ENCODE peak calls at places on chromosomes 4 and X, in ten cellular contexts. One of them, this sample, is unnamed.

GRCh38 chr4:83118869-83119268 is 4.3 kb upstream of the PLAC8 start:
- DNase-seq in AML-193: no peak
- DNase-seq in activated T-cell treated with anti-CD3 and anti-CD28 coated beads, Interleukin-2, amount 50 U/mL, for 1 hour: no peak
- DNase-seq in EH: peak
- DNase-seq in K562: no peak
- DNase-seq in GM23248: no peak
- DNase-seq in stimulated activated naive B cell treated with anti-CD40 and anti-IgM and Interleukin-4, amounts not matched to agents 10 μg/mL and 1 μg/mL and 100 μg/mL, for 72 hours: no peak
- DNase-seq in sigmoid colon: no peak
- DNase-seq in A549: no peak
- DNase-seq in naive B cell: no peak
- DNase-seq in this sample: no peak

GRCh38 chr4:157768419-157768818 is 404.4 kb downstream of the GASK1B start:
- DNase-seq in sigmoid colon: no peak
- DNase-seq in A549: no peak
- DNase-seq in GM23248: no peak
- DNase-seq in naive B cell: no peak
- DNase-seq in EH: no peak
- DNase-seq in AML-193: no peak
- DNase-seq in stimulated activated naive B cell treated with anti-CD40 and anti-IgM and Interleukin-4, amounts not matched to agents 10 μg/mL and 1 μg/mL and 100 μg/mL, for 72 hours: no peak
- DNase-seq in activated T-cell treated with anti-CD3 and anti-CD28 coated beads, Interleukin-2, amount 50 U/mL, for 1 hour: no peak
- DNase-seq in K562: no peak
- DNase-seq in this sample: no peak

GRCh38 chrX:107878106-107878505 is 52.4 kb downstream of the MID2 start:
- DNase-seq in A549: no peak
- DNase-seq in EH: peak
- DNase-seq in activated T-cell treated with anti-CD3 and anti-CD28 coated beads, Interleukin-2, amount 50 U/mL, for 1 hour: no peak
- DNase-seq in K562: no peak
- DNase-seq in sigmoid colon: no peak
- DNase-seq in naive B cell: no peak
- DNase-seq in GM23248: no peak
- DNase-seq in stimulated activated naive B cell treated with anti-CD40 and anti-IgM and Interleukin-4, amounts not matched to agents 10 μg/mL and 1 μg/mL and 100 μg/mL, for 72 hours: no peak
- DNase-seq in AML-193: no peak
- DNase-seq in this sample: no peak

GRCh38 chrX:39814391-39814790 is 283.4 kb downstream of the BCOR start:
- DNase-seq in K562: peak
- DNase-seq in AML-193: peak
- DNase-seq in EH: peak
- DNase-seq in activated T-cell treated with anti-CD3 and anti-CD28 coated beads, Interleukin-2, amount 50 U/mL, for 1 hour: peak
- DNase-seq in stimulated activated naive B cell treated with anti-CD40 and anti-IgM and Interleukin-4, amounts not matched to agents 10 μg/mL and 1 μg/mL and 100 μg/mL, for 72 hours: no peak
- DNase-seq in sigmoid colon: no peak
- DNase-seq in naive B cell: no peak
- DNase-seq in A549: peak
- DNase-seq in GM23248: peak
- DNase-seq in this sample: no peak

GRCh38 chr4:37522996-37523395 is 163.2 kb downstream of the RELL1 start:
- DNase-seq in EH: peak
- DNase-seq in activated T-cell treated with anti-CD3 and anti-CD28 coated beads, Interleukin-2, amount 50 U/mL, for 1 hour: no peak
- DNase-seq in K562: no peak
- DNase-seq in AML-193: no peak
- DNase-seq in naive B cell: no peak
- DNase-seq in A549: no peak
- DNase-seq in sigmoid colon: no peak
- DNase-seq in GM23248: peak
- DNase-seq in stimulated activated naive B cell treated with anti-CD40 and anti-IgM and Interleukin-4, amounts not matched to agents 10 μg/mL and 1 μg/mL and 100 μg/mL, for 72 hours: no peak
- DNase-seq in this sample: no peak

GRCh38 chr4:76702440-76703122 is 195.4 kb downstream of the SOWAHB start:
- DNase-seq in K562: no peak
- DNase-seq in AML-193: no peak
- DNase-seq in stimulated activated naive B cell treated with anti-CD40 and anti-IgM and Interleukin-4, amounts not matched to agents 10 μg/mL and 1 μg/mL and 100 μg/mL, for 72 hours: no peak
- DNase-seq in EH: no peak
- DNase-seq in naive B cell: no peak
- DNase-seq in GM23248: no peak
- DNase-seq in activated T-cell treated with anti-CD3 and anti-CD28 coated beads, Interleukin-2, amount 50 U/mL, for 1 hour: no peak
- DNase-seq in sigmoid colon: no peak
- DNase-seq in A549: no peak
- DNase-seq in this sample: no peak

GRCh38 chrX:17719651-17720050 is 17.6 kb upstream of the SCML1 start:
- DNase-seq in stimulated activated naive B cell treated with anti-CD40 and anti-IgM and Interleukin-4, amounts not matched to agents 10 μg/mL and 1 μg/mL and 100 μg/mL, for 72 hours: no peak
- DNase-seq in GM23248: no peak
- DNase-seq in naive B cell: no peak
- DNase-seq in activated T-cell treated with anti-CD3 and anti-CD28 coated beads, Interleukin-2, amount 50 U/mL, for 1 hour: no peak
- DNase-seq in AML-193: no peak
- DNase-seq in sigmoid colon: no peak
- DNase-seq in EH: no peak
- DNase-seq in K562: no peak
- DNase-seq in A549: no peak
- DNase-seq in this sample: no peak

GRCh38 chr4:55615008-55615407 is 21.1 kb downstream of the NMU start:
- DNase-seq in A549: no peak
- DNase-seq in sigmoid colon: no peak
- DNase-seq in AML-193: no peak
- DNase-seq in GM23248: no peak
- DNase-seq in stimulated activated naive B cell treated with anti-CD40 and anti-IgM and Interleukin-4, amounts not matched to agents 10 μg/mL and 1 μg/mL and 100 μg/mL, for 72 hours: no peak
- DNase-seq in K562: peak
- DNase-seq in naive B cell: no peak
- DNase-seq in activated T-cell treated with anti-CD3 and anti-CD28 coated beads, Interleukin-2, amount 50 U/mL, for 1 hour: no peak
- DNase-seq in EH: no peak
- DNase-seq in this sample: no peak

GRCh38 chr4:149113804-149114430 is 671.7 kb upstream of the NR3C2 start:
- DNase-seq in EH: peak
- DNase-seq in A549: no peak
- DNase-seq in GM23248: peak
- DNase-seq in K562: no peak
- DNase-seq in AML-193: no peak
- DNase-seq in activated T-cell treated with anti-CD3 and anti-CD28 coated beads, Interleukin-2, amount 50 U/mL, for 1 hour: no peak
- DNase-seq in naive B cell: no peak
- DNase-seq in sigmoid colon: no peak
- DNase-seq in stimulated activated naive B cell treated with anti-CD40 and anti-IgM and Interleukin-4, amounts not matched to agents 10 μg/mL and 1 μg/mL and 100 μg/mL, for 72 hours: no peak
- DNase-seq in this sample: peak

GRCh38 chr4:123364906-123365305 is 31.7 kb upstream of the SPRY1 start:
- DNase-seq in AML-193: no peak
- DNase-seq in K562: no peak
- DNase-seq in A549: no peak
- DNase-seq in activated T-cell treated with anti-CD3 and anti-CD28 coated beads, Interleukin-2, amount 50 U/mL, for 1 hour: no peak
- DNase-seq in sigmoid colon: no peak
- DNase-seq in EH: no peak
- DNase-seq in stimulated activated naive B cell treated with anti-CD40 and anti-IgM and Interleukin-4, amounts not matched to agents 10 μg/mL and 1 μg/mL and 100 μg/mL, for 72 hours: no peak
- DNase-seq in GM23248: no peak
- DNase-seq in naive B cell: no peak
- DNase-seq in this sample: no peak

GRCh38 chr4:128256539-128256938 is 31.1 kb downstream of the PGRMC2 start:
- DNase-seq in stimulated activated naive B cell treated with anti-CD40 and anti-IgM and Interleukin-4, amounts not matched to agents 10 μg/mL and 1 μg/mL and 100 μg/mL, for 72 hours: no peak
- DNase-seq in GM23248: no peak
- DNase-seq in activated T-cell treated with anti-CD3 and anti-CD28 coated beads, Interleukin-2, amount 50 U/mL, for 1 hour: no peak
- DNase-seq in A549: no peak
- DNase-seq in naive B cell: no peak
- DNase-seq in EH: no peak
- DNase-seq in K562: no peak
- DNase-seq in sigmoid colon: no peak
- DNase-seq in AML-193: no peak
- DNase-seq in this sample: no peak

GRCh38 chr4:141642711-141643110 is 6.3 kb downstream of the IL15 start:
- DNase-seq in AML-193: no peak
- DNase-seq in stimulated activated naive B cell treated with anti-CD40 and anti-IgM and Interleukin-4, amounts not matched to agents 10 μg/mL and 1 μg/mL and 100 μg/mL, for 72 hours: no peak
- DNase-seq in sigmoid colon: no peak
- DNase-seq in activated T-cell treated with anti-CD3 and anti-CD28 coated beads, Interleukin-2, amount 50 U/mL, for 1 hour: no peak
- DNase-seq in EH: no peak
- DNase-seq in GM23248: no peak
- DNase-seq in naive B cell: no peak
- DNase-seq in K562: no peak
- DNase-seq in A549: peak
- DNase-seq in this sample: no peak

GRCh38 chr4:37928896-37929537 is 31.2 kb upstream of the PTTG2 start:
- DNase-seq in A549: no peak
- DNase-seq in GM23248: peak
- DNase-seq in AML-193: no peak
- DNase-seq in activated T-cell treated with anti-CD3 and anti-CD28 coated beads, Interleukin-2, amount 50 U/mL, for 1 hour: no peak
- DNase-seq in K562: no peak
- DNase-seq in stimulated activated naive B cell treated with anti-CD40 and anti-IgM and Interleukin-4, amounts not matched to agents 10 μg/mL and 1 μg/mL and 100 μg/mL, for 72 hours: no peak
- DNase-seq in EH: peak
- DNase-seq in sigmoid colon: no peak
- DNase-seq in naive B cell: no peak
- DNase-seq in this sample: no peak

GRCh38 chr4:88255111-88255510 is 29.2 kb downstream of the PPM1K start:
- DNase-seq in stimulated activated naive B cell treated with anti-CD40 and anti-IgM and Interleukin-4, amounts not matched to agents 10 μg/mL and 1 μg/mL and 100 μg/mL, for 72 hours: no peak
- DNase-seq in EH: no peak
- DNase-seq in GM23248: no peak
- DNase-seq in sigmoid colon: no peak
- DNase-seq in K562: no peak
- DNase-seq in A549: no peak
- DNase-seq in AML-193: no peak
- DNase-seq in activated T-cell treated with anti-CD3 and anti-CD28 coated beads, Interleukin-2, amount 50 U/mL, for 1 hour: no peak
- DNase-seq in naive B cell: no peak
- DNase-seq in this sample: no peak

GRCh38 chrX:105698386-105698785 is 124.0 kb upstream of the NRK start:
- DNase-seq in K562: no peak
- DNase-seq in EH: no peak
- DNase-seq in stimulated activated naive B cell treated with anti-CD40 and anti-IgM and Interleukin-4, amounts not matched to agents 10 μg/mL and 1 μg/mL and 100 μg/mL, for 72 hours: no peak
- DNase-seq in GM23248: no peak
- DNase-seq in activated T-cell treated with anti-CD3 and anti-CD28 coated beads, Interleukin-2, amount 50 U/mL, for 1 hour: no peak
- DNase-seq in A549: no peak
- DNase-seq in naive B cell: no peak
- DNase-seq in AML-193: no peak
- DNase-seq in sigmoid colon: no peak
- DNase-seq in this sample: no peak

GRCh38 chr4:118351851-118352827 is 664 bp downstream of the PRSS12 start:
- DNase-seq in EH: peak
- DNase-seq in A549: peak
- DNase-seq in GM23248: peak
- DNase-seq in activated T-cell treated with anti-CD3 and anti-CD28 coated beads, Interleukin-2, amount 50 U/mL, for 1 hour: peak
- DNase-seq in AML-193: no peak
- DNase-seq in K562: no peak
- DNase-seq in stimulated activated naive B cell treated with anti-CD40 and anti-IgM and Interleukin-4, amounts not matched to agents 10 μg/mL and 1 μg/mL and 100 μg/mL, for 72 hours: no peak
- DNase-seq in naive B cell: peak
- DNase-seq in sigmoid colon: peak
- DNase-seq in this sample: no peak

GRCh38 chr4:69360271-69360670 is 80.0 kb downstream of the UGT2B28 start:
- DNase-seq in A549: no peak
- DNase-seq in AML-193: no peak
- DNase-seq in sigmoid colon: no peak
- DNase-seq in GM23248: no peak
- DNase-seq in EH: no peak
- DNase-seq in activated T-cell treated with anti-CD3 and anti-CD28 coated beads, Interleukin-2, amount 50 U/mL, for 1 hour: no peak
- DNase-seq in K562: no peak
- DNase-seq in stimulated activated naive B cell treated with anti-CD40 and anti-IgM and Interleukin-4, amounts not matched to agents 10 μg/mL and 1 μg/mL and 100 μg/mL, for 72 hours: no peak
- DNase-seq in naive B cell: no peak
- DNase-seq in this sample: no peak

GRCh38 chr4:3415471-3416141 is 26.2 kb upstream of the HGFAC start:
- DNase-seq in EH: no peak
- DNase-seq in stimulated activated naive B cell treated with anti-CD40 and anti-IgM and Interleukin-4, amounts not matched to agents 10 μg/mL and 1 μg/mL and 100 μg/mL, for 72 hours: no peak
- DNase-seq in AML-193: no peak
- DNase-seq in K562: no peak
- DNase-seq in naive B cell: no peak
- DNase-seq in sigmoid colon: peak
- DNase-seq in GM23248: no peak
- DNase-seq in activated T-cell treated with anti-CD3 and anti-CD28 coated beads, Interleukin-2, amount 50 U/mL, for 1 hour: no peak
- DNase-seq in A549: no peak
- DNase-seq in this sample: no peak

GRCh38 chr4:76174216-76174615 is 26.0 kb upstream of the NUP54 start:
- DNase-seq in stimulated activated naive B cell treated with anti-CD40 and anti-IgM and Interleukin-4, amounts not matched to agents 10 μg/mL and 1 μg/mL and 100 μg/mL, for 72 hours: no peak
- DNase-seq in naive B cell: no peak
- DNase-seq in K562: no peak
- DNase-seq in activated T-cell treated with anti-CD3 and anti-CD28 coated beads, Interleukin-2, amount 50 U/mL, for 1 hour: no peak
- DNase-seq in AML-193: no peak
- DNase-seq in GM23248: no peak
- DNase-seq in A549: no peak
- DNase-seq in sigmoid colon: no peak
- DNase-seq in EH: no peak
- DNase-seq in this sample: no peak

GRCh38 chrX:9349572-9350259 is 115.1 kb upstream of the TBL1X start:
- DNase-seq in sigmoid colon: no peak
- DNase-seq in K562: no peak
- DNase-seq in GM23248: peak
- DNase-seq in AML-193: no peak
- DNase-seq in A549: no peak
- DNase-seq in activated T-cell treated with anti-CD3 and anti-CD28 coated beads, Interleukin-2, amount 50 U/mL, for 1 hour: no peak
- DNase-seq in naive B cell: no peak
- DNase-seq in stimulated activated naive B cell treated with anti-CD40 and anti-IgM and Interleukin-4, amounts not matched to agents 10 μg/mL and 1 μg/mL and 100 μg/mL, for 72 hours: no peak
- DNase-seq in EH: peak
- DNase-seq in this sample: no peak

GRCh38 chr4:25174674-25175073 is 14.4 kb upstream of the SEPSECS start:
- DNase-seq in naive B cell: no peak
- DNase-seq in EH: peak
- DNase-seq in GM23248: peak
- DNase-seq in A549: no peak
- DNase-seq in AML-193: peak
- DNase-seq in stimulated activated naive B cell treated with anti-CD40 and anti-IgM and Interleukin-4, amounts not matched to agents 10 μg/mL and 1 μg/mL and 100 μg/mL, for 72 hours: no peak
- DNase-seq in sigmoid colon: no peak
- DNase-seq in activated T-cell treated with anti-CD3 and anti-CD28 coated beads, Interleukin-2, amount 50 U/mL, for 1 hour: no peak
- DNase-seq in K562: no peak
- DNase-seq in this sample: no peak

GRCh38 chrX:82218361-82218760 is 1016.5 kb downstream of the SH3BGRL start:
- DNase-seq in GM23248: peak
- DNase-seq in stimulated activated naive B cell treated with anti-CD40 and anti-IgM and Interleukin-4, amounts not matched to agents 10 μg/mL and 1 μg/mL and 100 μg/mL, for 72 hours: no peak
- DNase-seq in K562: peak
- DNase-seq in naive B cell: no peak
- DNase-seq in sigmoid colon: no peak
- DNase-seq in EH: no peak
- DNase-seq in AML-193: peak
- DNase-seq in activated T-cell treated with anti-CD3 and anti-CD28 coated beads, Interleukin-2, amount 50 U/mL, for 1 hour: no peak
- DNase-seq in A549: peak
- DNase-seq in this sample: no peak

This sample was measured in amniotic stem cell.